ENCODE peak calls at places on chromosomes 6 and 20, in four cellular contexts. V is thoracic aorta, X is PC-3, A is pancreas. Y is an unnamed sample. For H3K27me3, the result is how much of the 10 kb centered on the place peaks cover.

GRCh38 chr6:16338577-16339262 is 100.3 kb downstream of the GMPR start:
- DNase-seq in V (peak), X (peak), A (no peak), Y (no peak)

GRCh38 chr6:166707045-166707444 is 80.0 kb upstream of the RPS6KA2 start:
- DNase-seq in V (no peak), X (peak), A (peak), Y (no peak)

GRCh38 chr6:156955494-156956183 is 178.5 kb downstream of the ARID1B start:
- DNase-seq in V (no peak), X (no peak), A (peak), Y (no peak)

GRCh38 chr6:11971154-11971553 is 41.0 kb upstream of the HIVEP1 start:
- DNase-seq in V (no peak), X (peak), A (no peak), Y (no peak)

GRCh38 chr6:126723541-126724170 is 383.7 kb downstream of the CENPW start:
- DNase-seq in V (no peak), X (no peak), A (no peak), Y (no peak)

GRCh38 chr20:9392892-9393857 is 121.2 kb upstream of the LAMP5 start:
- DNase-seq in V (no peak), X (peak), A (peak), Y (no peak)

GRCh38 chr20:6665621-6666345 is 101.7 kb upstream of the BMP2 start:
- DNase-seq in V (no peak), X (no peak), A (no peak), Y (no peak)

GRCh38 chr6:12010635-12011275 is 1.4 kb upstream of the HIVEP1 start:
- DNase-seq in V (peak), X (no peak), A (peak), Y (peak)

GRCh38 chr6:85348643-85349042 is 101.2 kb upstream of the NT5E start:
- DNase-seq in V (no peak), X (no peak), A (no peak), Y (no peak)

GRCh38 chr6:157210954-157211353 is 112.4 kb downstream of the TMEM242 start:
- DNase-seq in V (no peak), X (no peak), A (no peak), Y (no peak)

GRCh38 chr20:48717095-48717958 is 110.5 kb downstream of the PREX1 start:
- DNase-seq in V (no peak), X (no peak), A (no peak), Y (peak)

GRCh38 chr20:62822788-62823651 is 6.2 kb downstream of the COL9A3 start:
- DNase-seq in V (no peak), X (peak), A (peak), Y (peak)

GRCh38 chr20:49538950-49539349 is 29.0 kb downstream of the PTGIS start:
- DNase-seq in V (no peak), X (no peak), A (no peak), Y (no peak)

GRCh38 chr20:34004227-34004626 is 10.5 kb downstream of the RALY start:
- DNase-seq in V (no peak), X (no peak), A (no peak), Y (no peak)

GRCh38 chr20:59985864-59986263 is 27.6 kb downstream of the CDH26 start:
- DNase-seq in V (no peak), X (peak), A (no peak), Y (no peak)

GRCh38 chr20:58171796-58172425 is 56.5 kb downstream of the ANKRD60 start:
- DNase-seq in V (no peak), X (no peak), A (no peak), Y (no peak)

GRCh38 chr6:27672113-27672799 is 199.4 kb upstream of the ZNF184 start:
- DNase-seq in V (no peak), X (peak), A (no peak), Y (peak)

GRCh38 chr6:40719671-40720374 is 132.7 kb upstream of the LRFN2 start:
- DNase-seq in V (no peak), X (no peak), A (no peak), Y (no peak)

GRCh38 chr6:106872044-106872443 is 102.5 kb downstream of the CD24 start:
- DNase-seq in V (no peak), X (peak), A (no peak), Y (no peak)

GRCh38 chr6:46016063-46016608 is 476 bp upstream of the CLIC5 start:
- DNase-seq in V (no peak), X (no peak), A (no peak), Y (no peak)

GRCh38 chr6:100880149-100880900 is 804 bp downstream of the ASCC3 start:
- DNase-seq in V (no peak), X (peak), A (no peak), Y (no peak)

GRCh38 chr6:96074006-96074405 is 58.2 kb downstream of the FUT9 start:
- DNase-seq in V (no peak), X (no peak), A (no peak), Y (no peak)

GRCh38 chr20:63814833-63815612 is 16.0 kb downstream of the ZBTB46 start:
- DNase-seq in V (no peak), X (no peak), A (no peak), Y (no peak)

GRCh38 chr6:36912583-36912982 is 26.8 kb downstream of the C6orf89 start:
- DNase-seq in V (no peak), X (peak), A (no peak), Y (peak)

GRCh38 chr6:37207903-37208456 is 38.0 kb downstream of the PIM1 start:
- DNase-seq in V (peak), X (peak), A (peak), Y (peak)

GRCh38 chr20:10074513-10074912 is 39.7 kb downstream of the ANKEF1 start:
- DNase-seq in V (peak), X (peak), A (no peak), Y (no peak)

GRCh38 chr6:30844118-30844535 is 40.2 kb upstream of the DDR1 start:
- DNase-seq in V (no peak), X (no peak), A (no peak), Y (no peak)

GRCh38 chr6:30843611-30843998 is 40.7 kb upstream of the DDR1 start:
- DNase-seq in V (no peak), X (no peak), A (no peak), Y (no peak)

GRCh38 chr6:30842754-30843610 is 41.3 kb upstream of the DDR1 start:
- DNase-seq in V (no peak), X (no peak), A (no peak), Y (no peak)

GRCh38 chr6:30847421-30847970 is 36.8 kb upstream of the DDR1 start:
- DNase-seq in V (no peak), X (no peak), A (no peak), Y (no peak)

DNA sequence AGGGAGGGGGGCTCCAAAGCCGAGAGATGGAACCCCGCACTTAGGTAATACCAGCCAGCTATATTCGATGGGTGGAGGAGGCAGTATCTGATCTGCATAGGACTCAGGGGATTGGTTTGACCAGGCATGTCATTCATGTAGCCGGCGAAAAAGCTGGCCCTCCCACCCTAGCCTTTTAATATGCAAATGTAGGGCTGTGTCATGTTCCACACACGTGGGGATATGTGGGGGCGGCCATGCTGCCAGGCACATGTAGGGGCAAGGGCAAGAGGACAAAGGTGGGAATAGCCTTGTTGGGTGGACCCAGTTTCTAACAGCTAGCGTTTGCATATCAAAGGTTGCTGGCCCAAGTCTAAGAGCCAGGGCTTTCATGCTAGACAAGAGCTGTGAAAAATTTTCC is 39.1 kb upstream of the DDR1 start:
- DNase-seq in V (no peak), X (no peak), A (no peak), Y (no peak)
- H3K4me3 ChIP-seq in V (no peak), X (no peak), A (no peak), Y (no peak)

DNA sequence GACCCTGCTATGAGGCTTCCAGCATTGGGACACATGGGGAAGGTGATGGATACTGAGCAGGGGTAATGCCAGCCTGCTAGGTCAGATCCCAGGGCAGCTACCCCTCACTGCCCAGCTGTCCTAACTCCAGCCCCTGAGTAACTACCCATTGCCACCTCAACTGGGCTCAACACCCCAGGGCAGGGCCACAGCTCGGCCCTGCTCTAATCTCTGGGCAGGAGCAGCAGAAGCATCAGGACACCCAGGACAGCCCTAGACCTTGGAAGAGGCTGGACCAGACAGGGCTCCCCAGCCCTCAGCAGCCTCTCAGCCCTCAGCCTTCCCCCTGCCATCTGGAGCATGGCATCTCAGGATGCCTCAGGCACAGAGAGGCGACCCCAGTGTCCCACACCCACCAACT is 67.4 kb upstream of the TOP1 start:
- DNase-seq in V (no peak), X (no peak), A (no peak), Y (no peak)
- H3K27me3 ChIP-seq in V (under half), X (under half), A (under half), Y (under half)

GRCh38 chr6:42168650-42169049 is 4.5 kb upstream of the GUCA1A start:
- DNase-seq in V (no peak), X (peak), A (no peak), Y (no peak)
- TF ChIP-seq CTCF in V (no peak), X (peak), A (no peak), Y (no peak)

GRCh38 chr6:20365456-20365855 is 36.2 kb upstream of the E2F3 start:
- DNase-seq in V (no peak), X (no peak), A (no peak), Y (no peak)
- H3K4me3 ChIP-seq in V (no peak), X (no peak), A (no peak), Y (no peak)

Y was measured in GM06990.